ENCODE peak calls at places on chromosomes 3 and 15, in six cellular contexts. E, I, U, Z, A and P are unnamed samples.

GRCh38 chr3:65146149-65146548 is 458.3 kb upstream of the ADAMTS9 start:
- DNase-seq in A (no peak), Z (no peak), U (no peak), E (peak; percentile 20), I (no peak), P (no peak)

GRCh38 chr3:20141306-20141705 is 44.7 kb downstream of the SGO1 start:
- DNase-seq in I (no peak), A (no peak), Z (no peak), U (no peak), E (no peak), P (no peak)

GRCh38 chr3:87397210-87397609 is 120.8 kb upstream of the POU1F1 start:
- DNase-seq in U (no peak), E (no peak), I (peak; percentile 75), A (no peak), Z (no peak), P (no peak)

GRCh38 chr15:64809649-64810498 is 15.6 kb downstream of the PIF1 start:
- DNase-seq in Z (peak; percentile 87), U (no peak), I (peak; percentile 67), A (peak; percentile 57), E (peak; percentile 42), P (peak; percentile 93)

GRCh38 chr15:99967841-99968371 is 234.7 kb upstream of the LYSMD4 start:
- DNase-seq in A (no peak), I (no peak), Z (no peak), E (no peak), U (no peak), P (peak; percentile 27)

GRCh38 chr3:36166477-36166876 is 213.8 kb upstream of the STAC start:
- DNase-seq in E (no peak), Z (no peak), I (peak; percentile 10), U (no peak), A (peak; percentile 15), P (no peak)

GRCh38 chr3:183937601-183938286 is 53.1 kb upstream of the PARL start:
- DNase-seq in A (no peak), E (no peak), U (no peak), I (no peak), Z (no peak), P (no peak)

GRCh38 chr15:82093325-82093724 is 47.5 kb upstream of the MEX3B start:
- DNase-seq in E (no peak), Z (no peak), U (no peak), A (no peak), I (no peak), P (no peak)

GRCh38 chr3:63993653-63994079 is 29.6 kb downstream of the PSMD6 start:
- DNase-seq in U (no peak), E (peak; percentile 57), A (peak; percentile 27), I (peak; percentile 71), Z (peak; percentile 48), P (peak; percentile 85)

GRCh38 chr3:12436514-12437222 is 47.6 kb upstream of the TSEN2 start:
- DNase-seq in I (no peak), U (no peak), Z (no peak), E (no peak), A (no peak), P (peak; percentile 75)

GRCh38 chr15:94683912-94684311 is 452.6 kb downstream of the MCTP2 start:
- DNase-seq in Z (no peak), A (no peak), I (peak; percentile 74), E (no peak), U (no peak), P (no peak)
- TF ChIP-seq POLR2AphosphoS5 in Z (no peak), A (no peak), I (peak; percentile 76), E (no peak), U (no peak), P (no peak)

GRCh38 chr15:90035095-90035834 is 34.1 kb downstream of the ZNF710 start:
- DNase-seq in I (peak; percentile 66), E (peak; percentile 81), U (no peak), Z (no peak), A (no peak), P (peak; percentile 75)
- TF ChIP-seq POLR2A in I (no peak), E (no peak), U (no peak), Z (no peak), A (no peak), P (no peak)

DNA sequence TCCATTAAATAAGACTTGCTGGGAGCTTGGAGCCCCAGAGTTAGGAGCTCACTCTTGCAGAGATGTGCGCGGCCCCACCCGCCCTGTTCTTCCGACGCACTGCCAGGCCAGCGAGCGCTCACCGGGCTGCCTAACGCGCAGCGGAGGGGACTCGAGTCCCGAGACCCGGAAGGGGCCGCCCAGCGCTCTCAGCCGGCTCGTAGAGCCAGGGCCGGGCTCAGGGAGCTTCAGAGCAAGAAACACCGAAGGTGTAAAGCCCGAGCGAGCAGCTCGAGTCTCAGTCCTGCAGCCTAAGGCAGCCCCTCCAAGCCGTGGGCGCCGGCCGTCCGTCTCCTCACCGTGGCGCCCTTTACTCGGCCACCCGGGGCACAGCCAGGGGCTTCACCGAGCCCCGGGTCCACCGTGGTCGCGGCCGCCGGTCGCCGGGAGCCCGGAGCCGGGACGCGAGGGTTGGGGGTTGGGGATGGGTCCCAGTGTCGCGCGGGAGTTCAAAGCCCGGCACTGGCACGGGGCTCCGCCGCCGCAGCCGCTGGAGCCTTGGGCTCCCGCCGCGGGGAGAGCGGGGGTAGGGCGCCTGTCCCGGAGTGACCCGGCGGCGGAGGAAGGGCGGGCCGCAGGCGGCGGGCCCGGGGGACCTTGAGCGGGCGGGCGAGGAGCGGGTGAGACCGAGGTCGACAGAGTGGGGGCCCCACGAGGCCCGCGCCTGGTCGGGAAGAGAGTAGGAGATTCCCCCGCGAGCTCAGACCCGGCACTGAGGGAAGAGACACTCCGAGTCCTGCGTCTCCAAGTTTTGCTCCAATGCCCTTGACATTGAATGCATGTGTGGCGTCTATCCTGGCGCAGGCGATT is 26.9 kb upstream of the THRB start:
- DNase-seq in U (no peak), I (peak; percentile 37), Z (peak; percentile 64), E (peak; percentile 30), A (no peak), P (peak; percentile 80)
- H3K27me3 ChIP-seq in U (peaks cover 8% of the 10 kb centered on the region), I (peaks cover 21% of the 10 kb centered on the region), Z (no peaks in the 10 kb centered on the region), E (no peaks in the 10 kb centered on the region), A (no peaks in the 10 kb centered on the region), P (no peaks in the 10 kb centered on the region)

GRCh38 chr15:74959643-74959939 is 3.0 kb upstream of the RPP25 start:
- DNase-seq in U (no peak), E (no peak), I (no peak), A (no peak), Z (peak; percentile 7), P (no peak)

GRCh38 chr15:74957301-74958035 is 896 bp upstream of the RPP25 start:
- DNase-seq in A (no peak), U (no peak), E (no peak), I (no peak), Z (no peak), P (peak; percentile 79)

GRCh38 chr15:74956648-74957300 is at the start of gene RPP25:
- DNase-seq in E (peak; percentile 43), U (no peak), I (peak; percentile 76), Z (peak; percentile 87), A (peak; percentile 78), P (peak; percentile 90)

GRCh38 chr15:74958908-74959642 is 2.5 kb upstream of the RPP25 start:
- DNase-seq in Z (peak; percentile 7), I (no peak), U (no peak), A (no peak), E (no peak), P (no peak)

GRCh38 chr15:74958320-74958907 is 1.8 kb upstream of the RPP25 start:
- DNase-seq in I (no peak), A (no peak), Z (peak; percentile 8), U (no peak), E (peak; percentile 50), P (peak; percentile 78)
- TF ChIP-seq POLR2AphosphoS5 in I (no peak), A (peak; percentile 53), Z (no peak), U (no peak), E (no peak), P (no peak)